ENCODE peak calls at places on chromosomes 12 and 14, in seven cellular contexts. M is psoas muscle, V is Panc1, J is mammary epithelial cell, X is lower lobe of right lung, I is stomach, O is lung. F is an unnamed sample. For H3K4me1, the result is how much of the 10 kb centered on the place peaks cover.

GRCh38 chr14:47208434-47208833 is 467.0 kb downstream of the MDGA2 start:
- DNase-seq in M (no peak), V (no peak), J (no peak), X (no peak), I (no peak), O (no peak), F (no peak)

GRCh38 chr12:81942588-81942987 is 183.4 kb upstream of the PPFIA2 start:
- DNase-seq in M (no peak), V (no peak), J (no peak), X (no peak), I (no peak), O (no peak), F (no peak)

GRCh38 chr12:49089831-49090773 is 4.5 kb downstream of the DHH start:
- DNase-seq in M (peak), V (no peak), J (peak), X (peak), I (peak), O (no peak), F (no peak)

GRCh38 chr12:96365604-96366230 is 34.5 kb downstream of the CDK17 start:
- DNase-seq in M (no peak), V (no peak), J (no peak), X (no peak), I (no peak), O (no peak), F (no peak)

GRCh38 chr14:32724864-32725550 is 213.7 kb upstream of the NPAS3 start:
- DNase-seq in M (no peak), V (no peak), J (peak), X (no peak), I (no peak), O (no peak), F (no peak)

GRCh38 chr12:108981835-108982234 is 39.0 kb downstream of the SVOP start:
- DNase-seq in M (no peak), V (no peak), J (no peak), X (no peak), I (no peak), O (no peak), F (no peak)

GRCh38 chr12:104805186-104805585 is 152.9 kb downstream of the SLC41A2 start:
- DNase-seq in M (no peak), V (no peak), J (peak), X (no peak), I (no peak), O (no peak), F (no peak)

GRCh38 chr12:53867216-53868012 is 71.2 kb upstream of the HOXC13 start:
- DNase-seq in M (no peak), V (no peak), J (peak), X (no peak), I (no peak), O (no peak), F (no peak)

GRCh38 chr12:109047081-109047805 is 5.1 kb upstream of the USP30 start:
- DNase-seq in M (no peak), V (no peak), J (peak), X (no peak), I (no peak), O (no peak), F (no peak)

GRCh38 chr12:64392221-64392620 is 1.7 kb upstream of the C12orf56 start:
- DNase-seq in M (no peak), V (no peak), J (peak), X (no peak), I (no peak), O (no peak), F (no peak)

GRCh38 chr12:39145175-39145999 is 240.0 kb upstream of the CPNE8 start:
- DNase-seq in M (peak), V (no peak), J (peak), X (peak), I (peak), O (no peak), F (no peak)
- H3K27ac ChIP-seq in M (no peak), V (no peak), J (no peak), X (no peak), I (peak), O (no peak), F (no peak)

GRCh38 chr14:61386173-61386772 is 64.9 kb downstream of the PRKCH start:
- DNase-seq in M (no peak), V (no peak), J (no peak), X (no peak), I (no peak), O (no peak), F (no peak)
- H3K4me1 ChIP-seq in M (under half), V (under half), J (under half), X (half or more), I (under half), O (under half), F (half or more)

DNA sequence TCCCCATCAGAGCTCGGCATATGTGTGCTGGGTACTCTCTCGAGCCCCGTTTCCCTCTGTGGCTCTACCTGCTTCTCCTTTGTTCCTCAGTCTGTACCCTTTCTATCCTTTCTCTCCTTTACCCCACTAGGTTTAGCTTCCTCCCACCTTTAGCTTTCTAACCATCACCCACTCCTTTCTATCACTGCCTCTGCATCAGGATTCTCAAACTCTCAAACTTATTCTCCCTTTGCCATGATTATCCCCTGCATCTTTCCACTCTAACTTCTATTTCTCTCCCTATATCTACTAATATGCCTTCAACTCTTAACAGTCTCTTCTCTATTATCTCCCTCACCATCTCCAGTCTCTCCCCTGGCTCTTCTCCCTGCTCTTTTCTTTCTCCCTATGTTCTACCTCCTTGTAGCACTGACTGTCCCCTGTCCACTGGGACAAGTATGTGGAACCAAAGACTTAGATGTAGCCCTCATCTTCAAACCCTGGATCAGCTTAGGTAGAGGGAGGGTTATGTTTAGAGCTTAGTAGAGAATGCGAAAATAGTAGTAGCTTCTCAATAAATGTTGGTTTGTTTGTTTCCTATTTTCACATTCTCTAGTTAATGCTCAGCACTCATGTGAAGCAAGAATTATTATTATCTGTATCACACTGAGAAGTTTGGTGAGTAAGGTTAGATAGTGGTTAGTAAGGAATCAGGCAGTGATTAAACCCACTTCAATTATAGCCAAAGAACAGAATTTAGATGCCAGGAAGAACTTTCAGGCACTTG is 3.4 kb downstream of the GDF11 start:
- DNase-seq in M (no peak), V (no peak), J (no peak), X (no peak), I (no peak), O (no peak), F (no peak)
- H3K27ac ChIP-seq in M (peak), V (no peak), J (no peak), X (no peak), I (peak), O (no peak), F (no peak)

DNA sequence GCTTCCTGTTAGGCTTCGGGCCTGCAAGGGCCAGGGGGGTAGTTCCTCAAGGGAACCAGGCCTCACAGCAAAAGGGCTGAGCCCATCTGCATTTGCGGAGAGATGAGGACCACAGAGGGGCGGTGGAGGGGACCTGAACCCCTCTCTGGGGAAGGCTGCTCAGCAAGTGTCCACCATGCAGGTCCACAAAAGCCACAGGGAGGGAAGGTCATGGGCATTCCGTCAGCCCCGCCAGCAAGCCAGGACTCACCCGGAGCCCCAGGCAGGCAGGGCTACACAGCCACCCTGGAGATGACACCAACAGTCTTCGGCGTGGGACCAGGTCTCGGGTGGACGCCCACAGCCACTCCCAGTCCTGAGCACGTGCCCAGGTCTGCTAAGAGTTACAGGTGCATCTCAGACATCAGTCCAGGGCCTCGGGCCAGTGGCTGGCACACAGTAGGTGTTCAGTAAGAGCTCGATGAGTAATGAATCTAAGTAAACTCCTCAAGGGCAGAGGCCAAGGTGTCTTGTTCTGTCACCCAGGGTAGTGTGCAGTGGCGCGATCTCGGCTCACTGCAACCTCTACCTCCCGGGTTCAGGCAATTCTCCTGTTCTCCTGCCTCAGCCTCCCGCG is 11.3 kb downstream of the TTC7B start:
- DNase-seq in M (peak), V (no peak), J (no peak), X (no peak), I (no peak), O (no peak), F (no peak)
- H3K4me1 ChIP-seq in M (under half), V (under half), J (under half), X (under half), I (under half), O (under half), F (under half)

GRCh38 chr14:94771191-94771905 is 1.4 kb upstream of the GSC start:
- DNase-seq in M (no peak), V (no peak), J (no peak), X (no peak), I (no peak), O (no peak), F (no peak)
- H3K27ac ChIP-seq in M (no peak), V (no peak), J (no peak), X (no peak), I (no peak), O (no peak), F (no peak)

F was measured in CD8-positive, alpha-beta memory T cell.